ENCODE peak calls at places on chromosomes 13 and 19, in nine cellular contexts. X, W, G, S, E, Y, T, D and M are unnamed samples.

GRCh38 chr13:41722684-41723083 is 238.2 kb downstream of the VWA8 start:
- DNase-seq in E (no peak), G (no peak), Y (no peak), X (no peak), D (no peak), S (no peak), T (no peak), W (no peak), M (no peak)

GRCh38 chr19:13652810-13653590 is 111.3 kb upstream of the MRI1 start:
- DNase-seq in W (peak; percentile 20), T (no peak), Y (no peak), S (no peak), D (no peak), X (no peak), E (no peak), G (no peak), M (peak; percentile 40)

GRCh38 chr19:16001481-16002312 is 52.9 kb downstream of the OR10H4 start:
- DNase-seq in S (no peak), T (peak; percentile 15), D (peak; percentile 21), W (peak; percentile 15), Y (no peak), E (no peak), G (no peak), X (peak; percentile 22), M (no peak)

GRCh38 chr13:50127017-50127725 is 111.9 kb downstream of the KCNRG start:
- DNase-seq in S (peak; percentile 50), W (no peak), X (no peak), D (peak; percentile 65), T (peak; percentile 81), G (peak; percentile 83), Y (peak; percentile 79), E (no peak), M (no peak)

GRCh38 chr13:35388979-35389378 is 87.5 kb downstream of the MAB21L1 start:
- DNase-seq in E (no peak), Y (no peak), W (no peak), G (no peak), S (no peak), T (peak; percentile 31), D (no peak), X (no peak), M (no peak)

GRCh38 chr19:49413348-49413747 is 9.9 kb downstream of the PTH2 start:
- DNase-seq in X (no peak), G (no peak), D (no peak), E (no peak), S (no peak), T (peak; percentile 86), Y (no peak), W (no peak), M (no peak)

GRCh38 chr13:110716235-110716505 is 2.7 kb downstream of the ING1 start:
- DNase-seq in D (peak; percentile 69), E (no peak), T (peak; percentile 70), G (peak; percentile 63), Y (peak; percentile 63), X (peak; percentile 34), W (peak; percentile 40), S (no peak), M (no peak)

GRCh38 chr19:40523322-40524047 is 53.2 kb upstream of the SHKBP1 start:
- DNase-seq in W (peak; percentile 66), D (peak; percentile 88), Y (peak; percentile 55), X (peak; percentile 85), S (peak; percentile 31), T (peak; percentile 86), G (peak; percentile 73), E (no peak), M (peak; percentile 63)

GRCh38 chr19:45275370-45275971 is 24.4 kb downstream of the MARK4 start:
- DNase-seq in T (no peak), X (no peak), G (no peak), E (no peak), W (no peak), D (no peak), Y (no peak), S (no peak), M (no peak)

GRCh38 chr19:11125994-11126685 is 29.4 kb downstream of the SPC24 start:
- DNase-seq in W (peak; percentile 87), Y (peak; percentile 87), X (peak; percentile 53), T (peak; percentile 90), S (peak; percentile 69), G (peak; percentile 86), E (peak; percentile 35), D (peak; percentile 86), M (no peak)

GRCh38 chr19:14470031-14470876 is 4.9 kb downstream of the PTGER1 start:
- DNase-seq in W (no peak), Y (no peak), E (no peak), D (no peak), X (no peak), T (no peak), S (no peak), G (no peak), M (no peak)

GRCh38 chr13:24161980-24162517 is 1.5 kb downstream of the SPATA13 start:
- DNase-seq in T (no peak), S (no peak), X (peak; percentile 60), E (no peak), D (peak; percentile 78), Y (no peak), G (no peak), W (peak; percentile 57), M (no peak)